ENCODE peak calls at places on chromosome 19, in five cellular contexts. One of them, this sample, is unnamed.

GRCh38 chr19:10501971-10502523 is 1.1 kb downstream of the KEAP1 start:
- DNase-seq in omental fat pad: peak
- DNase-seq in fibroblast of the aortic adventitia: peak
- DNase-seq in stimulated activated naive CD8-positive, alpha-beta T cell treated with anti-CD3 and anti-CD28 coated beads, Interleukin-15, Interleukin-2, amounts not matched to agents 100 U/mL and 50 U/mL, for 24 hours: peak
- DNase-seq in NCI-H2081: peak
- DNase-seq in this sample: peak

GRCh38 chr19:8641908-8642547 is 11.6 kb downstream of the NFILZ start:
- DNase-seq in omental fat pad: no peak
- DNase-seq in fibroblast of the aortic adventitia: peak
- DNase-seq in stimulated activated naive CD8-positive, alpha-beta T cell treated with anti-CD3 and anti-CD28 coated beads, Interleukin-15, Interleukin-2, amounts not matched to agents 100 U/mL and 50 U/mL, for 24 hours: no peak
- DNase-seq in NCI-H2081: no peak
- DNase-seq in this sample: no peak

GRCh38 chr19:5580116-5580515 is 12.4 kb upstream of the TINCR start:
- DNase-seq in omental fat pad: no peak
- DNase-seq in fibroblast of the aortic adventitia: no peak
- DNase-seq in stimulated activated naive CD8-positive, alpha-beta T cell treated with anti-CD3 and anti-CD28 coated beads, Interleukin-15, Interleukin-2, amounts not matched to agents 100 U/mL and 50 U/mL, for 24 hours: no peak
- DNase-seq in NCI-H2081: peak
- DNase-seq in this sample: no peak

GRCh38 chr19:47512948-47513319 is 1.9 kb downstream of the NAPA start:
- DNase-seq in omental fat pad: no peak
- DNase-seq in fibroblast of the aortic adventitia: no peak
- DNase-seq in stimulated activated naive CD8-positive, alpha-beta T cell treated with anti-CD3 and anti-CD28 coated beads, Interleukin-15, Interleukin-2, amounts not matched to agents 100 U/mL and 50 U/mL, for 24 hours: no peak
- DNase-seq in NCI-H2081: no peak
- DNase-seq in this sample: no peak

GRCh38 chr19:7706662-7707454 is 4.9 kb upstream of the FCER2 start:
- DNase-seq in omental fat pad: no peak
- DNase-seq in fibroblast of the aortic adventitia: no peak
- DNase-seq in stimulated activated naive CD8-positive, alpha-beta T cell treated with anti-CD3 and anti-CD28 coated beads, Interleukin-15, Interleukin-2, amounts not matched to agents 100 U/mL and 50 U/mL, for 24 hours: no peak
- DNase-seq in NCI-H2081: no peak
- DNase-seq in this sample: no peak

GRCh38 chr19:1251503-1252220 is 3.3 kb downstream of the MIDN start:
- DNase-seq in omental fat pad: no peak
- DNase-seq in fibroblast of the aortic adventitia: peak
- DNase-seq in stimulated activated naive CD8-positive, alpha-beta T cell treated with anti-CD3 and anti-CD28 coated beads, Interleukin-15, Interleukin-2, amounts not matched to agents 100 U/mL and 50 U/mL, for 24 hours: peak
- DNase-seq in NCI-H2081: peak
- DNase-seq in this sample: no peak

GRCh38 chr19:54281008-54281728 is at the start of gene LILRB2:
- DNase-seq in omental fat pad: no peak
- DNase-seq in fibroblast of the aortic adventitia: no peak
- DNase-seq in stimulated activated naive CD8-positive, alpha-beta T cell treated with anti-CD3 and anti-CD28 coated beads, Interleukin-15, Interleukin-2, amounts not matched to agents 100 U/mL and 50 U/mL, for 24 hours: no peak
- DNase-seq in NCI-H2081: no peak
- DNase-seq in this sample: peak

GRCh38 chr19:29871143-29871542 is 59.4 kb downstream of the CCNE1 start:
- DNase-seq in omental fat pad: no peak
- DNase-seq in fibroblast of the aortic adventitia: no peak
- DNase-seq in stimulated activated naive CD8-positive, alpha-beta T cell treated with anti-CD3 and anti-CD28 coated beads, Interleukin-15, Interleukin-2, amounts not matched to agents 100 U/mL and 50 U/mL, for 24 hours: no peak
- DNase-seq in NCI-H2081: no peak
- DNase-seq in this sample: no peak